ENCODE peak calls at places on chromosomes 12 and 14, in five cellular contexts. X is NB4, D is type B pancreatic cell, A is neural progenitor cell, Z is foreskin keratinocyte. N is an unnamed sample.
A peak's percentile ranks its signal among the peaks of the same experiment; 100 is the strongest.

GRCh38 chr14:104284107-104284592 is 145.8 kb downstream of the KIF26A start:
- DNase-seq in X (no peak), D (no peak), A (peak; percentile 36), Z (no peak), N (peak; percentile 8)

GRCh38 chr12:62912644-62913043 is 22.3 kb downstream of the PPM1H start:
- DNase-seq in X (no peak), D (no peak), A (no peak), Z (no peak), N (no peak)

GRCh38 chr14:90303382-90303943 is 28.3 kb downstream of the NRDE2 start:
- DNase-seq in X (no peak), D (no peak), A (no peak), Z (no peak), N (no peak)

GRCh38 chr12:51773145-51773869 is 75.2 kb downstream of the FIGNL2 start:
- DNase-seq in X (peak; percentile 42), D (no peak), A (no peak), Z (peak; percentile 89), N (no peak)

GRCh38 chr12:46770501-46771183 is 55.2 kb downstream of the SLC38A4 start:
- DNase-seq in X (no peak), D (no peak), A (peak; percentile 69), Z (no peak), N (no peak)

GRCh38 chr12:13152756-13153155 is 43.8 kb upstream of the EMP1 start:
- DNase-seq in X (no peak), D (no peak), A (no peak), Z (no peak), N (no peak)

GRCh38 chr12:47755655-47756562 is 2.8 kb downstream of the RAPGEF3 start:
- DNase-seq in X (no peak), D (no peak), A (no peak), Z (no peak), N (no peak)

GRCh38 chr12:122928033-122928890 is 32.3 kb upstream of the VPS37B start:
- DNase-seq in X (no peak), D (no peak), A (no peak), Z (no peak), N (no peak)

GRCh38 chr14:100037351-100037750 is 27.9 kb upstream of the EVL start:
- DNase-seq in X (no peak), D (no peak), A (no peak), Z (no peak), N (no peak)

GRCh38 chr14:63725786-63726185 is 2.1 kb downstream of the SGPP1 start:
- DNase-seq in X (no peak), D (no peak), A (no peak), Z (no peak), N (no peak)

GRCh38 chr12:68203460-68203875 is 22.1 kb downstream of the IL26 start:
- DNase-seq in X (no peak), D (no peak), A (no peak), Z (no peak), N (no peak)

GRCh38 chr12:104792570-104792969 is 165.5 kb downstream of the SLC41A2 start:
- DNase-seq in X (no peak), D (no peak), A (no peak), Z (peak; percentile 81), N (no peak)

GRCh38 chr12:109085590-109085989 is 7.7 kb downstream of the ALKBH2 start:
- DNase-seq in X (no peak), D (peak; percentile 27), A (no peak), Z (no peak), N (no peak)

GRCh38 chr14:69667938-69668336 is 56.5 kb downstream of the SUSD6 start:
- DNase-seq in X (no peak), D (no peak), A (no peak), Z (no peak), N (no peak)

GRCh38 chr12:122918827-122919226 is 22.9 kb upstream of the VPS37B start:
- DNase-seq in X (no peak), D (no peak), A (no peak), Z (peak; percentile 71), N (no peak)

GRCh38 chr12:124478416-124478815 is 89.0 kb downstream of the NCOR2 start:
- DNase-seq in X (no peak), D (no peak), A (no peak), Z (no peak), N (no peak)

GRCh38 chr12:68477256-68477655 is 133.4 kb upstream of the RAP1B start:
- DNase-seq in X (no peak), D (no peak), A (no peak), Z (peak; percentile 47), N (no peak)

GRCh38 chr14:93045965-93046695 is 69.6 kb downstream of the ITPK1 start:
- DNase-seq in X (no peak), D (no peak), A (no peak), Z (no peak), N (no peak)

GRCh38 chr12:24739094-24739779 is 209.7 kb downstream of the BCAT1 start:
- DNase-seq in X (no peak), D (no peak), A (no peak), Z (no peak), N (no peak)

GRCh38 chr14:58904771-58905170 is 267.0 kb downstream of the DACT1 start:
- DNase-seq in X (no peak), D (no peak), A (no peak), Z (no peak), N (no peak)

GRCh38 chr12:49357099-49357678 is 10.1 kb upstream of the SPATS2 start:
- DNase-seq in X (peak; percentile 63), D (no peak), A (peak; percentile 37), Z (peak; percentile 68), N (no peak)

GRCh38 chr14:25122188-25122587 is 72.2 kb upstream of the STXBP6 start:
- DNase-seq in X (no peak), D (no peak), A (no peak), Z (no peak), N (no peak)

GRCh38 chr14:86654558-86655184 is 1124.7 kb downstream of the FLRT2 start:
- DNase-seq in X (peak; percentile 66), D (no peak), A (peak; percentile 81), Z (peak; percentile 29), N (peak; percentile 56)

GRCh38 chr14:74610866-74611671 is 968 bp downstream of the LTBP2 start:
- DNase-seq in X (no peak), D (no peak), A (peak; percentile 65), Z (no peak), N (no peak)

GRCh38 chr14:55928316-55928715 is 189.9 kb upstream of the PELI2 start:
- DNase-seq in X (no peak), D (no peak), A (no peak), Z (no peak), N (no peak)

GRCh38 chr12:120453060-120453761 is 7.0 kb downstream of the GATC start:
- DNase-seq in X (no peak), D (no peak), A (no peak), Z (no peak), N (no peak)

GRCh38 chr12:90124289-90124688 is 415.7 kb upstream of the ATP2B1 start:
- DNase-seq in X (peak; percentile 11), D (no peak), A (no peak), Z (peak; percentile 17), N (no peak)

GRCh38 chr12:67911293-67911637 is 78.0 kb upstream of the IFNG-AS1 start:
- DNase-seq in X (no peak), D (no peak), A (no peak), Z (no peak), N (no peak)

GRCh38 chr14:23579311-23579630 is 681 bp upstream of the JPH4 start:
- DNase-seq in X (no peak), D (peak; percentile 59), A (no peak), Z (no peak), N (no peak)

GRCh38 chr12:6689000-6689882 is at the start of gene ZNF384:
- DNase-seq in X (peak; percentile 99), D (peak; percentile 96), A (peak; percentile 98), Z (peak; percentile 99), N (peak; percentile 90)
- TF ChIP-seq CTCF in X (no peak), D (peak; percentile 51), A (no peak), Z (peak; percentile 22), N (no peak)

GRCh38 chr14:60266021-60266937 is 17.3 kb downstream of the PPM1A start:
- DNase-seq in X (peak; percentile 18), D (no peak), A (peak; percentile 18), Z (peak; percentile 14), N (no peak)
- TF ChIP-seq CTCF in X (peak; percentile 16), D (peak; percentile 58), A (peak; percentile 57), Z (peak; percentile 72), N (no peak)

GRCh38 chr12:44526655-44527199 is 349.4 kb downstream of the NELL2 start:
- DNase-seq in X (no peak), D (no peak), A (no peak), Z (no peak), N (no peak)
- TF ChIP-seq CTCF in X (no peak), D (peak; percentile 46), A (peak; percentile 19), Z (no peak), N (no peak)

GRCh38 chr12:59446156-59446555 is 149.7 kb upstream of the SLC16A7 start:
- DNase-seq in X (no peak), D (no peak), A (no peak), Z (no peak), N (no peak)

GRCh38 chr12:59444932-59445331 is 150.9 kb upstream of the SLC16A7 start:
- DNase-seq in X (peak; percentile 4), D (no peak), A (no peak), Z (peak; percentile 25), N (no peak)
- TF ChIP-seq CTCF in X (no peak), D (no peak), A (peak; percentile 37), Z (peak; percentile 58), N (no peak)

GRCh38 chr12:1630081-1630826 is 1.2 kb downstream of the WNT5B start:
- DNase-seq in X (peak; percentile 43), D (no peak), A (peak; percentile 69), Z (no peak), N (peak; percentile 63)
- TF ChIP-seq CTCF in X (no peak), D (peak; percentile 37), A (peak; percentile 24), Z (peak; percentile 33), N (no peak)

DNA sequence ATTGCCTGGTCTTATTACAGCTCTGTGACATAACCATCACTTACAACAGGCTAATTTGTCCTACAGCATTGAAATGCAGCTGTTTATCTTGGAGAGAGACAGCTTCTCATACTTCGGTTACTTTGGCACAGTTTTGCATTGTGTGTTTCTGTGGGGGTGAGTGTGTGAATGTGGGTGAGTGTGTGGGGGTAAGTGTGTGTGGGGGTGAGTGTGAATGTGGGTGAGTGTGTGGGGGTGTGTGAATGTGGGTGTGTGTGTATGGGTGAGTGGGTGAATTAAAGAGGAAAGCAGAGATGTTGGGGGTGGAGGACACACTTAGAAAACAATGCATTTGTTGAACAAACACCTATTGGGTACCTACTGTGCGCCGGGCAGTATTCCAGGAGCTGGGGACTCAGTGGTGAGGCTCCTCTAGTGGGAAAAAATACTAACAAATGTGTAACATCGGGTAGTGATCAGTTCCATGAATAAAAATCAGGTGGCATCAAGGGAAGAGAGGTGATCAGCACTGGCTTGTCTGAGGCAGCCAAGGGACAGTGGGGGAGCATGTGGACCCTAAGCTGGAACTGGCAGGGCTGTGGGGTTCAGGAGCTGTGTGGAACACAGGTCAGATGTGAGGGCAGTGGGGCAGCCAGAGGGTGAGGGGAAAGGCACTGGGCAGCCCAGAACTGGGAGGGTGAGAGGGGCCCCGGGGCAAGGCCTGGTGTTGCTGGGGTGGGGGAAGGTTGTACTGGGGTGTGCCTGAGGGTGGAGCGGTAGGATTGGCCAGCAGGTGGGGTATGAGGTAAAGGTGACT is 44.1 kb upstream of the AMN start:
- DNase-seq in X (no peak), D (no peak), A (no peak), Z (no peak), N (no peak)
- TF ChIP-seq CTCF in X (no peak), D (no peak), A (no peak), Z (peak; percentile 31), N (no peak)

N was measured in mesothelial cell of epicardium.